ENCODE peak calls at places on chromosomes 6 and 20, in nine cellular contexts. V, O, I, A, X, F, R, K and T are unnamed samples.

GRCh38 chr20:23509580-23509913 is 18.6 kb downstream of the CST8 start:
- DNase-seq in F (no peak), A (no peak), O (no peak), I (no peak), X (no peak), K (no peak), V (no peak), R (no peak), T (no peak)

GRCh38 chr6:125102901-125103300 is 50.7 kb upstream of the TPD52L1 start:
- DNase-seq in V (no peak), X (no peak), F (no peak), K (no peak), A (no peak), R (no peak), I (no peak), O (no peak), T (no peak)

GRCh38 chr6:121436966-121437756 is 1.7 kb downstream of the GJA1 start:
- DNase-seq in F (peak), O (peak), R (no peak), A (peak), K (peak), X (no peak), V (no peak), I (peak), T (no peak)

GRCh38 chr6:136173519-136174507 is 76.3 kb downstream of the MTFR2 start:
- DNase-seq in X (no peak), I (no peak), F (no peak), O (no peak), K (no peak), R (no peak), V (no peak), A (peak), T (no peak)

GRCh38 chr6:158002249-158002950 is 20.7 kb downstream of the SYNJ2 start:
- DNase-seq in A (no peak), I (no peak), K (no peak), O (peak), F (no peak), X (no peak), V (no peak), R (no peak), T (peak)

GRCh38 chr20:8163543-8163942 is 31.5 kb downstream of the PLCB1 start:
- DNase-seq in I (no peak), F (no peak), X (no peak), K (no peak), O (no peak), V (no peak), R (no peak), A (no peak), T (no peak)

GRCh38 chr6:127191716-127192115 is 73.2 kb downstream of the RSPO3 start:
- DNase-seq in F (no peak), O (no peak), K (no peak), A (no peak), X (no peak), V (no peak), I (no peak), R (no peak), T (no peak)

GRCh38 chr6:128064540-128064895 is 163.7 kb upstream of the THEMIS start:
- DNase-seq in F (no peak), A (no peak), V (no peak), R (no peak), O (no peak), K (no peak), I (no peak), X (no peak), T (no peak)

GRCh38 chr6:57207872-57208271 is 14.2 kb downstream of the RAB23 start:
- DNase-seq in O (no peak), F (no peak), V (no peak), R (no peak), K (no peak), A (no peak), I (no peak), X (no peak), T (no peak)

GRCh38 chr20:57544838-57545564 is 15.9 kb upstream of the PCK1 start:
- DNase-seq in A (no peak), O (no peak), I (no peak), R (no peak), X (no peak), K (no peak), V (no peak), F (no peak), T (no peak)

DNA sequence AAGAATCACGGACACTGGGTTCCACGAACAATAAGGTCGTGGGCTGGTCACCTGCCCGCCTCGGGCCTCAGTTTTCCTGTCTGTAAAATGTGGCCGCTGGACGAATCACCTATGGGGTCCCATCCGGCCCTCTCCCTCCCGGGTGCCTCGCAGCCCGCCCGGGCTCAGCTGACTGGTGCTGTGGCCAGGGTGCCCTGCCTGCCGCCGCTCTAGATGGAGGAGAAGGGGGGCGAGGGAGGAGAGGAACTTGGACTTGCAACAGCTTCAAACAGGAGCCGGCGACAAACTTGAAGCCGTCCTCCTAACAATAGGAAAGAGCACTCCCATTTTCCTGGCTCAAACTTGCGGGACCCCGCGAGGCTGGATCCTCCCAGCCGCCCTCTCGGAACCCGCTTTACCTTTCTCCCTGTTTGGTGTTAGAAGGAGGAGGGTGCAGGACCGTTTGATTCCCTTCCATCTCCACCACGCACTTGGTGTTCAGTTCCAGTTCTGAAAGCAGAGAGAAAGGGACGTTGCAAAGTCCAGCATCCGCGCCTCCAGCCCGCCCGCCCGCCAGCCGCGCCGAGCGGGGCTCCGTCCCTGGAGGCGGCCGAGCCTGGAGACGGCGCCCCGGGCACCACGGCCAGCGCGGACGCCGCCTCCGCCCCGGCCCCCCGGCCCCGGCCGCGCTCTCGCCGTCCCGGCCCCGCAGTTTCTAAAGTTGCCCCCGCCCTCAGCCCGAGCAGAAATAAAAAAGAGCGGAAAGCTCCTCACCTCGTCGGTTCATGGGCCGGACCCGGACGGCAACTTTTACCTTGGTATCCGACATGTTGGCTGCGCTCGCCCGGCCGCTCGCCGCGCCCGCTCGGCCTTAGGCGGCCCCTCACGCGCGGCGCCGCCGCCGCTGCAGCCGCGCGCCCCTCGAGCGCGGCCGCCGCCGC is 519 bp downstream of the KIF13A start:
- DNase-seq in R (no peak), F (peak), A (peak), X (peak), K (peak), O (peak), V (peak), I (peak), T (peak)
- TF ChIP-seq POLR2A in R (no peak), F (no peak), A (no peak), X (no peak), K (no peak), O (peak), V (no peak), I (peak), T (no peak)

DNA sequence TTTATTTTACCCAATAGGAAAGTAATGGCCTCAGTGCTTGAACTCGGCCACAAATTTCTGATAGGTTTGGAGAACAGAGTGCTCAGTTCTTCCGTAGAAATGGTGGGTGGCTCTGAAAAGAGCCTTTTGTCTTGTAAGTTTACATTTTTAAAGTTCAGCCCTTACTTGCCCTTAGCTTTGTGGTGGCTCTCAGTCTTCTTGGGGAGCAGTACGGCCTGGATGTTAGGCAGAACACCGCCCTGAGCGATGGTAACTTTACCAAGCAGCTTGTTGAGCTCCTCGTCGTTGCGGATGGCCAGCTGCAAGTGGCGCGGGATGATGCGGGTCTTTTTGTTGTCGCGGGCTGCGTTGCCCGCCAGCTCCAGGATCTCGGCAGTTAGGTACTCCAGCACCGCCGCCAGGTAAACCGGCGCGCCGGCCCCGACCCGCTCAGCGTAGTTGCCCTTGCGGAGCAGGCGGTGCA is 19.6 kb downstream of the OR2B2 start:
- DNase-seq in V (no peak), I (no peak), O (no peak), X (no peak), K (no peak), F (no peak), R (no peak), A (no peak), T (no peak)
- TF ChIP-seq POLR2A in V (no peak), I (no peak), O (no peak), X (no peak), K (no peak), F (no peak), R (peak), A (no peak), T (no peak)

GRCh38 chr20:20017001-20017851 is at the start of gene NAA20:
- DNase-seq in O (peak), I (peak), R (peak), F (peak), X (peak), V (peak), A (peak), K (peak), T (peak)
- TF ChIP-seq POLR2A in O (peak), I (peak), R (no peak), F (peak), X (no peak), V (peak), A (no peak), K (peak), T (no peak)

DNA sequence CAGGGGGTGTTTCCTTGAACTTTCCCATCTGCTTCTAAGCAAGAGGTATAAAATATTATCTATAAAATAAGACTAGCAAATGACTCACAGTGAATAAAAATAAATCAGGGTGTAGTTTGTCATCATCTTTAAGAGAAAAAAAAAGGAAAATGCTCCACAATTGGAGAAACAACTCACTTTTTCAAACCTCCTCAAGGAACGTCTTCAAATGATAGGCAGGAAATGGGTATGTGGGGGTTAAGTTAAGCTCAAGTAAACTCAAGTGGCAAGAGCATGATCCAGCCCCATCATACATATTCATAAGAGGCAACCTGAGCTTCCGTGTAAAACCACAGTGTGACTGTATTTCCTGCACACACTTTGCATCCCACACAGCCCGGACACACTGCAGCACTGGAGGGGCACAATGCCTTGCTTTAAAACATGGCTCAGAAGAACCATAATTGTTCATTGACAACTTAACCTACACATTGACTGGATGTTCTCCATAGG is 58.5 kb upstream of the CEP85L start:
- DNase-seq in O (no peak), V (no peak), X (no peak), I (no peak), R (peak), K (no peak), F (no peak), A (no peak), T (peak)
- TF ChIP-seq POLR2A in O (no peak), V (no peak), X (no peak), I (no peak), R (peak), K (no peak), F (no peak), A (no peak), T (no peak)

GRCh38 chr6:111588366-111588765 is 17.3 kb downstream of the TRAF3IP2 start:
- DNase-seq in I (no peak), A (no peak), V (no peak), O (no peak), K (no peak), X (no peak), F (no peak), R (no peak), T (no peak)
- TF ChIP-seq POLR2A in I (peak), A (no peak), V (no peak), O (no peak), K (no peak), X (no peak), F (no peak), R (no peak), T (no peak)